ENCODE peak calls at places on chromosome 1, in four cellular contexts. Y is tibial artery, L is right lobe of liver, G is heart left ventricle. A is an unnamed sample.

GRCh38 chr1:15176898-15177665 is 23.5 kb downstream of the TMEM51 start:
- DNase-seq in Y (no peak), L (no peak), G (no peak), A (no peak)

GRCh38 chr1:56077223-56077622 is 502.1 kb downstream of the PLPP3 start:
- DNase-seq in Y (no peak), L (no peak), G (no peak), A (no peak)

GRCh38 chr1:165228676-165229075 is 127.8 kb downstream of the LMX1A start:
- DNase-seq in Y (no peak), L (no peak), G (no peak), A (no peak)

GRCh38 chr1:28197682-28198415 is 21.4 kb upstream of the PTAFR start:
- DNase-seq in Y (no peak), L (peak), G (no peak), A (no peak)

GRCh38 chr1:174414205-174414604 is 33.6 kb upstream of the GPR52 start:
- DNase-seq in Y (no peak), L (no peak), G (no peak), A (no peak)

GRCh38 chr1:229665912-229666558 is 40.0 kb downstream of the URB2 start:
- DNase-seq in Y (no peak), L (no peak), G (no peak), A (no peak)

GRCh38 chr1:31152181-31152768 is 86.8 kb upstream of the PUM1 start:
- DNase-seq in Y (no peak), L (no peak), G (no peak), A (peak)

GRCh38 chr1:52127181-52128175 is 14.4 kb upstream of the ZFYVE9 start:
- DNase-seq in Y (peak), L (peak), G (peak), A (no peak)

GRCh38 chr1:1678581-1679380 is 13.8 kb downstream of the SLC35E2B start:
- DNase-seq in Y (no peak), L (peak), G (no peak), A (no peak)

GRCh38 chr1:57252597-57253306 is 171.1 kb downstream of the DAB1 start:
- DNase-seq in Y (no peak), L (no peak), G (no peak), A (no peak)

GRCh38 chr1:210477328-210477924 is 148.7 kb downstream of the HHAT start:
- DNase-seq in Y (no peak), L (no peak), G (no peak), A (peak)

GRCh38 chr1:115069626-115070308 is 19.5 kb downstream of the TSPAN2 start:
- DNase-seq in Y (no peak), L (no peak), G (no peak), A (no peak)

GRCh38 chr1:226390681-226391080 is 17.2 kb downstream of the PARP1 start:
- DNase-seq in Y (no peak), L (peak), G (no peak), A (no peak)

GRCh38 chr1:38817267-38817957 is 42.2 kb downstream of the RRAGC start:
- DNase-seq in Y (no peak), L (no peak), G (no peak), A (no peak)
- H3K4me3 ChIP-seq in Y (no peak), L (no peak), G (no peak), A (peak)

DNA sequence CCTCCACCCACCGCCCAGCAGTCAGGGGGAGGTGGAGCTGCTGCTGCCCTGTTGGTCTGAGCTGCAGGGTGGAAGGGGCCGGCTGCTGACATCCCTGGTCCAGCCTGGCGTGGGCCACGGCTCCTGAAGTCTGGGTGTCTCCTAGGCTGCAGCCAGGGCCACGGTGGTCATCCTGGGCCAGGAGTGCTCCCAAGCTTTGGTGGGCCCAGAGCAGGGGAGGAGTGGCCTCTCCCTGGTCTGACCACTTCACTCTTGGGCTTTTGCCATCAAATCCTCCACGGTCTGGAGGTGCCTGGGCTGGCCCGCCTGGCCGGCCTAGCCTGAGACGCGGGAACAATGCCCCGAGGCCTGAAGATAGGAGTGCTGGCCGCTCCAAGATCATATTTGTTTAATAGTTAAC is 5.8 kb downstream of the PRDM16 start:
- DNase-seq in Y (no peak), L (no peak), G (no peak), A (no peak)
- H3K27ac ChIP-seq in Y (peak), L (no peak), G (peak), A (peak)

GRCh38 chr1:68808351-68808750 is 311.5 kb upstream of the DEPDC1 start:
- DNase-seq in Y (no peak), L (no peak), G (no peak), A (peak)
- TF ChIP-seq CTCF in Y (no peak), L (no peak), G (no peak), A (no peak)

DNA sequence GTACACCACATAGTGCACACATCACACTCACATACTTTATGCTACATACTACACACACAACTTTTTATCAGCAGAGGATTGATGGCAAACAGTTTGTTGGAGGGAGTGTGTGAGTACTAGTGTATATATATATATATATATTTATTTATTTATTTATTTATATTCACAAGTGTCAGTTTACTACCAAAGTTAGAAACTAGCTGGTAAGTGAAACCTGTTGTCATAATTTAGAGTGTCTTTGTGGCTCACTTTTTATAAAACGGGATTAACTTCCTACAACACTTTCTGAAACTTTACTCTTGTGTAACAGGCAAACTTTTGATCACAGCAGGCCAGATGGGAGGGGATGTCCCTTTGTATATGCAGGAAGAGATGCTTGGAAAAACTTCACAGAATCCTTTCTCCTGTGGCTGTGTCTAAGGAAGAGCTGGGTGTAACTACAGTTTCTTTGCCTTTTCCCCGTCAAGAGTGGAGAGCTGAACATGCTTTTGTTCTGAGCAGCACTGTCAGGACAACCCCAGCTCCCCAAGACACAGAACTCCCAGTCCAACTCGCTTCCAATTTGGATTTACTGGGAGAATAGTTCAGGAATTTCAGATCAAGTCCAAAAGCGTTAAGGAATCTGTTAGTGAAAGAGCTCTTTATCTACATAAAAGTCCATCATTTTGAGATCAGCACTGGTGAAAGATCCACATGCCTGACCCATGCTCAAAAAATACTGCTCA is 1.8 kb upstream of the SAMD13 start:
- DNase-seq in Y (no peak), L (no peak), G (no peak), A (no peak)
- H3K4me3 ChIP-seq in Y (peak), L (no peak), G (peak), A (peak)

DNA sequence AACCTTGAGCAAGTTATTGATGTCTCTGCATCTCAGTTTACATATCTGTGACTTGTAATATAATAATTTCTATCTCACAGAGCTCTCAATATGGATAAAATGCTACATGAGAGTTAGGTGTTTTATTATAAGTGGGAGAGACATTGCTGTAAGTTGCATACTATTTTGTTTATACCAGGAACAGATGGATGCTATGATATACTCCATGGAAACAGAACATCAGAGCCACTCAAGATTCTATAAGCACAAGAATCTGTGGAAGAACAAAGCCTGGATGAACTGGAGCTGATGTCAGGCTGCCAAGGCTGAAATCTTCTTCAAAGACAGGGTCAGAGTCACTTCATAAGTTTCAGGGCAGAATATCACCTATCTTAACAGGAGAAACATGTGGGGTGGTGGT is 30.2 kb downstream of the DUSP10 start:
- DNase-seq in Y (no peak), L (no peak), G (no peak), A (no peak)
- H3K27ac ChIP-seq in Y (no peak), L (peak), G (no peak), A (peak)

GRCh38 chr1:36537190-36537768 is 54.6 kb upstream of the CSF3R start:
- DNase-seq in Y (no peak), L (no peak), G (no peak), A (no peak)

GRCh38 chr1:36539526-36539925 is 56.8 kb upstream of the CSF3R start:
- DNase-seq in Y (no peak), L (peak), G (no peak), A (no peak)

GRCh38 chr1:36542024-36542961 is 59.6 kb upstream of the CSF3R start:
- DNase-seq in Y (no peak), L (peak), G (no peak), A (no peak)

GRCh38 chr1:36540056-36540455 is 57.3 kb upstream of the CSF3R start:
- DNase-seq in Y (no peak), L (peak), G (no peak), A (no peak)

GRCh38 chr1:36542962-36543515 is 60.3 kb upstream of the CSF3R start:
- DNase-seq in Y (no peak), L (peak), G (no peak), A (no peak)
- TF ChIP-seq CTCF in Y (no peak), L (peak), G (no peak), A (no peak)

DNA sequence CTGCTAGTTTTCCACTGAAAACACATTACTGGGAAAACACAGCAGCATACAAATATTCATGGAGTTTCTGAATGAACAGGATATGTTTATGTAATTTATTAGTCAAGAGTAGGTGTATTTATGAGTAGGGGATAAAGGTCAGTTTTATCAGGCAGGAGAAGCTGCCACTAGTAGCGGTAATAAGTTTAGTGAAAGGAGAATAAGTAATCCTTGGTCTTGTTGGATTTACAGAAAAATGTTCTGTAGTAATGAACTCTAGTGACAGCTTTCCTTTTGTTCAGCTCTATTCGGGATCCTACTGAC is 1.2 kb downstream of the MAST2 start:
- DNase-seq in Y (no peak), L (no peak), G (no peak), A (no peak)
- H3K4me3 ChIP-seq in Y (no peak), L (peak), G (peak), A (peak)

A was measured in dorsolateral prefrontal cortex.